ENCODE peak calls at places on chromosomes 6 and 20, in five cellular contexts. X is right cardiac atrium; L is left colon; T is CD8-positive, alpha-beta T cell; E is NAMALWA. A is an unnamed sample.

GRCh38 chr6:26054659-26054936 is 32.6 kb upstream of the HFE start:
- DNase-seq in X (no peak), L (no peak), T (no peak), E (no peak), A (no peak)

GRCh38 chr6:145948328-145948727 is 15.8 kb downstream of the SHPRH start:
- DNase-seq in X (no peak), L (no peak), T (no peak), E (no peak), A (no peak)

GRCh38 chr6:39855356-39855995 is 63.3 kb downstream of the DAAM2 start:
- DNase-seq in X (no peak), L (no peak), T (no peak), E (no peak), A (no peak)

GRCh38 chr6:1382883-1383728 is 6.3 kb upstream of the FOXF2 start:
- DNase-seq in X (no peak), L (no peak), T (no peak), E (no peak), A (no peak)

GRCh38 chr20:48667889-48668413 is 159.8 kb downstream of the PREX1 start:
- DNase-seq in X (no peak), L (no peak), T (no peak), E (no peak), A (peak; percentile 55)

GRCh38 chr6:151891524-151891923 is 84.0 kb downstream of the ESR1 start:
- DNase-seq in X (no peak), L (no peak), T (no peak), E (no peak), A (peak; percentile 96)

GRCh38 chr6:25922301-25922700 is 8.2 kb downstream of the SLC17A2 start:
- DNase-seq in X (peak; percentile 18), L (no peak), T (no peak), E (no peak), A (no peak)

GRCh38 chr6:132365319-132365907 is 35.9 kb downstream of the MOXD1 start:
- DNase-seq in X (no peak), L (no peak), T (no peak), E (no peak), A (no peak)

GRCh38 chr6:391559-392440 is at the start of gene IRF4:
- DNase-seq in X (no peak), L (peak; percentile 38), T (no peak), E (peak; percentile 61), A (no peak)

GRCh38 chr6:133432021-133432989 is 191.1 kb downstream of the EYA4 start:
- DNase-seq in X (no peak), L (no peak), T (no peak), E (no peak), A (no peak)

GRCh38 chr6:131038612-131039344 is 24.3 kb downstream of the EPB41L2 start:
- DNase-seq in X (no peak), L (no peak), T (no peak), E (no peak), A (peak; percentile 83)

GRCh38 chr6:63963756-63964315 is 328.2 kb downstream of the PHF3 start:
- DNase-seq in X (no peak), L (no peak), T (no peak), E (no peak), A (no peak)

GRCh38 chr6:1382331-1382882 is 7.0 kb upstream of the FOXF2 start:
- DNase-seq in X (no peak), L (no peak), T (no peak), E (no peak), A (no peak)

GRCh38 chr6:43885399-43886066 is 115.5 kb downstream of the VEGFA start:
- DNase-seq in X (no peak), L (no peak), T (no peak), E (no peak), A (no peak)

GRCh38 chr6:37620519-37620918 is 77.2 kb downstream of the MDGA1 start:
- DNase-seq in X (no peak), L (no peak), T (no peak), E (no peak), A (no peak)

GRCh38 chr20:34143951-34144350 is 31.9 kb upstream of the EIF2S2 start:
- DNase-seq in X (no peak), L (no peak), T (no peak), E (no peak), A (peak; percentile 24)

GRCh38 chr20:15642676-15643075 is 930.6 kb downstream of the KIF16B start:
- DNase-seq in X (no peak), L (no peak), T (no peak), E (no peak), A (peak; percentile 56)

GRCh38 chr6:138691595-138692057 is 81.9 kb upstream of the CCDC28A start:
- DNase-seq in X (no peak), L (no peak), T (no peak), E (peak; percentile 2), A (peak; percentile 66)

GRCh38 chr6:73585566-73586415 is 65.0 kb upstream of the EEF1A1 start:
- DNase-seq in X (no peak), L (peak; percentile 55), T (peak; percentile 58), E (peak; percentile 85), A (peak; percentile 91)

GRCh38 chr6:73566954-73567591 is 46.2 kb upstream of the EEF1A1 start:
- DNase-seq in X (peak; percentile 71), L (peak; percentile 92), T (no peak), E (no peak), A (peak; percentile 32)

GRCh38 chr6:31163922-31164321 is 5.5 kb downstream of the TCF19 start:
- DNase-seq in X (no peak), L (no peak), T (no peak), E (no peak), A (no peak)

GRCh38 chr6:15512126-15512525 is 150.7 kb downstream of the DTNBP1 start:
- DNase-seq in X (no peak), L (no peak), T (no peak), E (no peak), A (no peak)

GRCh38 chr6:137903933-137904821 is 37.1 kb downstream of the TNFAIP3 start:
- DNase-seq in X (no peak), L (no peak), T (no peak), E (peak; percentile 58), A (peak; percentile 36)

GRCh38 chr20:57620274-57620990 is at the start of gene ZBP1:
- DNase-seq in X (no peak), L (peak; percentile 84), T (peak; percentile 72), E (peak; percentile 96), A (no peak)

GRCh38 chr6:17475845-17476244 is 82.5 kb downstream of the CAP2 start:
- DNase-seq in X (no peak), L (no peak), T (no peak), E (no peak), A (no peak)

GRCh38 chr6:52876056-52876787 is 33.3 kb downstream of the GSTA3 start:
- DNase-seq in X (no peak), L (no peak), T (no peak), E (no peak), A (no peak)

GRCh38 chr20:59604770-59605665 is 678 bp downstream of the PHACTR3 start:
- DNase-seq in X (no peak), L (no peak), T (no peak), E (no peak), A (no peak)

GRCh38 chr20:47502271-47502730 is 614 bp downstream of the NCOA3 start:
- DNase-seq in X (peak; percentile 26), L (no peak), T (no peak), E (peak; percentile 42), A (no peak)

GRCh38 chr6:111794716-111795452 is 78.4 kb downstream of the FYN start:
- DNase-seq in X (no peak), L (no peak), T (no peak), E (no peak), A (no peak)